ENCODE peak calls at places on chromosome 11, in four cellular contexts. Q, P, V and U are unnamed samples.

GRCh38 chr11:42239102-42239501 is 779.6 kb upstream of the LRRC4C start:
- DNase-seq in P (no peak), V (no peak), Q (no peak), U (no peak)

GRCh38 chr11:17381156-17381555 is 7.3 kb downstream of the KCNJ11 start:
- DNase-seq in Q (no peak), P (no peak), V (no peak), U (no peak)

GRCh38 chr11:64759131-64759721 is 548 bp downstream of the PYGM start:
- DNase-seq in P (no peak), Q (peak), V (peak), U (no peak)

GRCh38 chr11:126124284-126124683 is 61.6 kb upstream of the CDON start:
- DNase-seq in P (no peak), Q (no peak), V (no peak), U (no peak)

GRCh38 chr11:75800728-75801361 is 14.2 kb upstream of the UVRAG start:
- DNase-seq in Q (no peak), V (no peak), P (no peak), U (no peak)

GRCh38 chr11:20162824-20163777 is 2.8 kb upstream of the DBX1 start:
- DNase-seq in P (peak), Q (peak), V (no peak), U (no peak)

GRCh38 chr11:45984192-45984591 is 61.7 kb downstream of the LARGE2 start:
- DNase-seq in Q (no peak), P (no peak), V (no peak), U (no peak)

GRCh38 chr11:23288001-23288783 is 427.9 kb upstream of the CCDC179 start:
- DNase-seq in V (no peak), Q (no peak), P (no peak), U (no peak)

GRCh38 chr11:23336961-23337360 is 476.7 kb upstream of the CCDC179 start:
- DNase-seq in Q (no peak), P (no peak), V (no peak), U (no peak)

GRCh38 chr11:57476883-57477506 is 16.7 kb downstream of the RTN4RL2 start:
- DNase-seq in Q (no peak), V (no peak), P (peak), U (no peak)

GRCh38 chr11:75265851-75266531 is 25.4 kb downstream of the TPBGL start:
- DNase-seq in V (peak), P (no peak), Q (no peak), U (no peak)

GRCh38 chr11:120013325-120014250 is 124.3 kb downstream of the TRIM29 start:
- DNase-seq in Q (peak), V (peak), P (peak), U (no peak)

GRCh38 chr11:11717064-11717725 is 95.4 kb upstream of the GALNT18 start:
- DNase-seq in Q (no peak), P (no peak), V (no peak), U (no peak)

GRCh38 chr11:110075087-110075821 is 17.9 kb upstream of the ZC3H12C start:
- DNase-seq in Q (peak), V (no peak), P (no peak), U (no peak)

GRCh38 chr11:130115218-130115617 is 44.4 kb upstream of the ST14 start:
- DNase-seq in V (no peak), Q (no peak), P (no peak), U (no peak)

GRCh38 chr11:11263238-11264030 is 89.6 kb downstream of the CSNK2A3 start:
- DNase-seq in P (no peak), Q (no peak), V (no peak), U (no peak)

GRCh38 chr11:111938687-111939160 is 1.6 kb downstream of the DIXDC1 start:
- DNase-seq in V (peak), P (no peak), Q (peak), U (peak)

GRCh38 chr11:120268686-120269085 is 28.7 kb downstream of the POU2F3 start:
- DNase-seq in P (no peak), V (no peak), Q (no peak), U (no peak)

GRCh38 chr11:93287434-93287833 is 43.1 kb upstream of the DEUP1 start:
- DNase-seq in P (no peak), V (no peak), Q (no peak), U (no peak)

GRCh38 chr11:69442807-69443137 is 38.7 kb upstream of the LINC01488 start:
- DNase-seq in P (no peak), Q (peak), V (peak), U (no peak)

GRCh38 chr11:78000193-78000592 is 5.7 kb upstream of the INTS4 start:
- DNase-seq in V (peak), Q (peak), P (peak), U (no peak)

GRCh38 chr11:69065136-69065710 is 16.5 kb downstream of the TPCN2 start:
- DNase-seq in P (no peak), V (no peak), Q (no peak), U (no peak)

GRCh38 chr11:133964946-133965632 is 8.3 kb upstream of the IGSF9B start:
- DNase-seq in Q (no peak), P (no peak), V (no peak), U (no peak)
- TF ChIP-seq CBX5 in Q (no peak), P (no peak), V (no peak), U (no peak)

DNA sequence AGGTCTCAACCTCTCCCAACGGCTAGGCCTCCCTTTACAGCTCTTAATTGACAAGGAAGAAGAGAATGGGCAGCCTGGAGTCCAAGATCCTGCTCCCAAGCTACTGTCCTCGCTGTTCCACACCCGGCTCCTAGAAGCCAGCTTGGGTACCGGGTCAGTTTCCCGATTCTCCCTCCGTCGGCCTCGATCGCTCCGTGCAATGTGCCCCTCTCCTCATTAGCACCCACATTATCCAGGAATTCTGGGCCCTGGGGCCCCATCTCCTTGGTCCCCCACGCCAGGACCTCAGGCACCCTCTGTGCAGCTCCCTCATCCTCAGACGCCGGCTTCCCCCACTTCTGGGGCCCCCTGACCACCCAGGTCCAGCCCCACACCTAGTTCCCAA is 244 bp downstream of the PCSK7 start:
- DNase-seq in P (no peak), V (no peak), Q (peak), U (no peak)
- TF ChIP-seq CBX5 in P (no peak), V (no peak), Q (no peak), U (no peak)

GRCh38 chr11:87368876-87369480 is 331.2 kb downstream of the TMEM135 start:
- DNase-seq in P (no peak), Q (no peak), V (no peak), U (no peak)
- TF ChIP-seq CBX5 in P (no peak), Q (no peak), V (no peak), U (no peak)

DNA sequence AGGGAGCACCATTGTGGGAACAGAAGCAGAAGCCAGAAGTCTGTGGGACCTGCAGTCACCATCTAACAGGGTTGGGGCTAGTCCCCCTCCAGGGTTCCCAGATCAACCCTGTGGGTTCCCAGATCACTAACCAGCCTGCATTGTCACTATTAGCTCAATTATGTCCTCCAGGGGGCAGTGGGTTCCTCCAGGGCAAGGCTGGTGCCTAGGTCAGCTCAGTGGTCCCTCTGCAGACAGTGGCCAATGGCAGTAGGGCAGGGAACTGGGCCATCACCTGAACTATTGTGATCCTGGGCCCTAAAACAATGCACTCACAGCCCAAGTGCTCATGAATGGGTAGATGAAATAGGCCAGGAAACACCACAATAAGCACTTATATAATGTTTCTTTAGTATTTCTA is 18.8 kb upstream of the PRSS23 start:
- DNase-seq in Q (peak), P (peak), V (no peak), U (no peak)
- TF ChIP-seq CBX5 in Q (no peak), P (no peak), V (no peak), U (no peak)

GRCh38 chr11:131534031-131534430 is 163.6 kb downstream of the NTM start:
- DNase-seq in V (no peak), Q (no peak), P (no peak), U (no peak)
- TF ChIP-seq CBX5 in V (no peak), Q (no peak), P (no peak), U (no peak)

GRCh38 chr11:2955896-2956476 is 26.8 kb upstream of the PHLDA2 start:
- DNase-seq in Q (no peak), V (no peak), P (no peak), U (no peak)
- TF ChIP-seq CBX5 in Q (no peak), V (no peak), P (no peak), U (no peak)

DNA sequence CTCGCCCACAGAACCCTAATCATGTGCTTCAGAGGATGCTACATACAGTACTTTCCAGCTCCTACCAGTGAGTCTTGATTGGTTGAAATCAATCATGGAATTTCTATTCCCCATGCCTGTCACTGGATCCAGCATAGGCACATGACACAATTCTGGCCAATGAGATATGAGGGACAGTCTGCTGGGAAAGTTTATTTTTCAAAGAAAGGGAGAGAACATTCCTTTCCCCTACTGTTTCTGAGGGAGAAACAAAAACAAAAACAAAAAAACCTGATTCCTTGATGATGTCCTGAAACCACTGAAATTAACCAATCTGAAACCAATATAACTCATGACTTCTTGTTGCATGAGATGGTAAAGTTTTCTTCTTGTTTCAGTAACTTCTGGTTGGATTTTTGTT is 3.3 kb upstream of the RCN1 start:
- DNase-seq in V (no peak), P (no peak), Q (no peak), U (no peak)
- TF ChIP-seq CBX5 in V (no peak), P (no peak), Q (no peak), U (no peak)